ENCODE peak calls at places on chromosomes 5 and 9, in nine cellular contexts. One of them, this sample, is unnamed.
A peak's percentile ranks its signal among the peaks of the same experiment; 100 is the strongest.

GRCh38 chr5:157558089-157558595 is 17.4 kb downstream of the ADAM19 start:
- DNase-seq in IMR-90: peak; percentile 86
- DNase-seq in heart right ventricle: no peak
- DNase-seq in right atrium auricular region: no peak
- DNase-seq in substantia nigra: no peak
- DNase-seq in kidney glomerular epithelial cell: peak; percentile 20
- DNase-seq in NCI-H1092 treated with DMSO at 0.1 percent for 48 hours: no peak
- DNase-seq in germinal center: no peak
- DNase-seq in activated T-helper 1 cell treated with anti-CD3 and anti-CD28 coated beads, Interleukin-12 subunit alpha, Interleukin-12 subunit beta, Interleukin-2, Interleukin-4 antibody, amounts not matched to agents 30 ng/mL and 10 ng/mL and 1 ng/mL, durations not matched to agents 14 hours and 24 hours and 36 hours: no peak
- DNase-seq in this sample: no peak

GRCh38 chr5:83586874-83587776 is 115.6 kb downstream of the VCAN start:
- DNase-seq in IMR-90: peak; percentile 68
- DNase-seq in heart right ventricle: no peak
- DNase-seq in right atrium auricular region: no peak
- DNase-seq in substantia nigra: no peak
- DNase-seq in kidney glomerular epithelial cell: no peak
- DNase-seq in NCI-H1092 treated with DMSO at 0.1 percent for 48 hours: no peak
- DNase-seq in germinal center: no peak
- DNase-seq in activated T-helper 1 cell treated with anti-CD3 and anti-CD28 coated beads, Interleukin-12 subunit alpha, Interleukin-12 subunit beta, Interleukin-2, Interleukin-4 antibody, amounts not matched to agents 30 ng/mL and 10 ng/mL and 1 ng/mL, durations not matched to agents 14 hours and 24 hours and 36 hours: no peak
- DNase-seq in this sample: no peak

GRCh38 chr9:124658165-124659017 is 112.7 kb downstream of the NR6A1 start:
- DNase-seq in IMR-90: peak; percentile 97
- DNase-seq in heart right ventricle: peak; percentile 85
- DNase-seq in right atrium auricular region: peak; percentile 85
- DNase-seq in substantia nigra: peak; percentile 77
- DNase-seq in kidney glomerular epithelial cell: peak; percentile 95
- DNase-seq in NCI-H1092 treated with DMSO at 0.1 percent for 48 hours: peak; percentile 92
- DNase-seq in germinal center: peak; percentile 84
- DNase-seq in activated T-helper 1 cell treated with anti-CD3 and anti-CD28 coated beads, Interleukin-12 subunit alpha, Interleukin-12 subunit beta, Interleukin-2, Interleukin-4 antibody, amounts not matched to agents 30 ng/mL and 10 ng/mL and 1 ng/mL, durations not matched to agents 14 hours and 24 hours and 36 hours: peak; percentile 5
- DNase-seq in this sample: peak; percentile 72

GRCh38 chr5:103345461-103345860 is 86.9 kb downstream of the MACIR start:
- DNase-seq in IMR-90: no peak
- DNase-seq in heart right ventricle: no peak
- DNase-seq in right atrium auricular region: no peak
- DNase-seq in substantia nigra: no peak
- DNase-seq in kidney glomerular epithelial cell: no peak
- DNase-seq in NCI-H1092 treated with DMSO at 0.1 percent for 48 hours: no peak
- DNase-seq in germinal center: no peak
- DNase-seq in activated T-helper 1 cell treated with anti-CD3 and anti-CD28 coated beads, Interleukin-12 subunit alpha, Interleukin-12 subunit beta, Interleukin-2, Interleukin-4 antibody, amounts not matched to agents 30 ng/mL and 10 ng/mL and 1 ng/mL, durations not matched to agents 14 hours and 24 hours and 36 hours: no peak
- DNase-seq in this sample: no peak

GRCh38 chr5:45094876-45095275 is 286.1 kb downstream of the MRPS30 start:
- DNase-seq in IMR-90: no peak
- DNase-seq in heart right ventricle: no peak
- DNase-seq in right atrium auricular region: no peak
- DNase-seq in substantia nigra: no peak
- DNase-seq in kidney glomerular epithelial cell: no peak
- DNase-seq in NCI-H1092 treated with DMSO at 0.1 percent for 48 hours: no peak
- DNase-seq in germinal center: no peak
- DNase-seq in activated T-helper 1 cell treated with anti-CD3 and anti-CD28 coated beads, Interleukin-12 subunit alpha, Interleukin-12 subunit beta, Interleukin-2, Interleukin-4 antibody, amounts not matched to agents 30 ng/mL and 10 ng/mL and 1 ng/mL, durations not matched to agents 14 hours and 24 hours and 36 hours: no peak
- DNase-seq in this sample: no peak

GRCh38 chr5:31530541-31531265 is 1.2 kb downstream of the DROSHA start:
- DNase-seq in IMR-90: no peak
- DNase-seq in heart right ventricle: no peak
- DNase-seq in right atrium auricular region: no peak
- DNase-seq in substantia nigra: no peak
- DNase-seq in kidney glomerular epithelial cell: no peak
- DNase-seq in NCI-H1092 treated with DMSO at 0.1 percent for 48 hours: no peak
- DNase-seq in germinal center: no peak
- DNase-seq in activated T-helper 1 cell treated with anti-CD3 and anti-CD28 coated beads, Interleukin-12 subunit alpha, Interleukin-12 subunit beta, Interleukin-2, Interleukin-4 antibody, amounts not matched to agents 30 ng/mL and 10 ng/mL and 1 ng/mL, durations not matched to agents 14 hours and 24 hours and 36 hours: no peak
- DNase-seq in this sample: no peak

GRCh38 chr9:136784249-136784996 is 6.7 kb upstream of the TMEM141 start:
- DNase-seq in IMR-90: no peak
- DNase-seq in heart right ventricle: no peak
- DNase-seq in right atrium auricular region: no peak
- DNase-seq in substantia nigra: no peak
- DNase-seq in kidney glomerular epithelial cell: no peak
- DNase-seq in NCI-H1092 treated with DMSO at 0.1 percent for 48 hours: peak; percentile 24
- DNase-seq in germinal center: no peak
- DNase-seq in activated T-helper 1 cell treated with anti-CD3 and anti-CD28 coated beads, Interleukin-12 subunit alpha, Interleukin-12 subunit beta, Interleukin-2, Interleukin-4 antibody, amounts not matched to agents 30 ng/mL and 10 ng/mL and 1 ng/mL, durations not matched to agents 14 hours and 24 hours and 36 hours: no peak
- DNase-seq in this sample: no peak

GRCh38 chr9:36332006-36332405 is 68.1 kb downstream of the RNF38 start:
- DNase-seq in IMR-90: peak; percentile 10
- DNase-seq in heart right ventricle: no peak
- DNase-seq in right atrium auricular region: no peak
- DNase-seq in substantia nigra: no peak
- DNase-seq in kidney glomerular epithelial cell: no peak
- DNase-seq in NCI-H1092 treated with DMSO at 0.1 percent for 48 hours: no peak
- DNase-seq in germinal center: no peak
- DNase-seq in activated T-helper 1 cell treated with anti-CD3 and anti-CD28 coated beads, Interleukin-12 subunit alpha, Interleukin-12 subunit beta, Interleukin-2, Interleukin-4 antibody, amounts not matched to agents 30 ng/mL and 10 ng/mL and 1 ng/mL, durations not matched to agents 14 hours and 24 hours and 36 hours: no peak
- DNase-seq in this sample: no peak

GRCh38 chr9:100117316-100117715 is 18.3 kb downstream of the INVS start:
- DNase-seq in IMR-90: no peak
- DNase-seq in heart right ventricle: no peak
- DNase-seq in right atrium auricular region: no peak
- DNase-seq in substantia nigra: no peak
- DNase-seq in kidney glomerular epithelial cell: no peak
- DNase-seq in NCI-H1092 treated with DMSO at 0.1 percent for 48 hours: no peak
- DNase-seq in germinal center: no peak
- DNase-seq in activated T-helper 1 cell treated with anti-CD3 and anti-CD28 coated beads, Interleukin-12 subunit alpha, Interleukin-12 subunit beta, Interleukin-2, Interleukin-4 antibody, amounts not matched to agents 30 ng/mL and 10 ng/mL and 1 ng/mL, durations not matched to agents 14 hours and 24 hours and 36 hours: no peak
- DNase-seq in this sample: no peak

GRCh38 chr9:95131023-95131943 is 186.2 kb downstream of the FANCC start:
- DNase-seq in IMR-90: peak; percentile 60
- DNase-seq in heart right ventricle: peak; percentile 67
- DNase-seq in right atrium auricular region: peak; percentile 78
- DNase-seq in substantia nigra: peak; percentile 58
- DNase-seq in kidney glomerular epithelial cell: peak; percentile 62
- DNase-seq in NCI-H1092 treated with DMSO at 0.1 percent for 48 hours: peak; percentile 58
- DNase-seq in germinal center: peak; percentile 54
- DNase-seq in activated T-helper 1 cell treated with anti-CD3 and anti-CD28 coated beads, Interleukin-12 subunit alpha, Interleukin-12 subunit beta, Interleukin-2, Interleukin-4 antibody, amounts not matched to agents 30 ng/mL and 10 ng/mL and 1 ng/mL, durations not matched to agents 14 hours and 24 hours and 36 hours: peak; percentile 26
- DNase-seq in this sample: peak; percentile 73

This sample was measured in GM10248.